ENCODE peak calls at places on chromosomes 12 and 14, in ten cellular contexts. U, D, X, E, J, W, S, B, T and I are unnamed samples.

GRCh38 chr12:27083861-27084271 is 1.5 kb upstream of the C12orf71 start:
- DNase-seq in U (no peak), D (no peak), X (no peak), E (no peak), J (no peak), W (no peak), S (no peak), B (no peak), T (no peak), I (no peak)

GRCh38 chr14:68981539-68981976 is 2.5 kb upstream of the ACTN1 start:
- DNase-seq in U (no peak), D (no peak), X (no peak), E (no peak), J (no peak), W (no peak), S (no peak), B (no peak), T (no peak), I (no peak)

GRCh38 chr14:55052259-55052930 is 948 bp downstream of the MAPK1IP1L start:
- DNase-seq in U (no peak), D (no peak), X (no peak), E (no peak), J (peak), W (peak), S (no peak), B (no peak), T (no peak), I (no peak)

GRCh38 chr12:65427646-65428045 is 149.2 kb downstream of the MSRB3 start:
- DNase-seq in U (no peak), D (no peak), X (no peak), E (no peak), J (no peak), W (no peak), S (no peak), B (no peak), T (no peak), I (no peak)

GRCh38 chr14:25122843-25123242 is 72.9 kb upstream of the STXBP6 start:
- DNase-seq in U (no peak), D (no peak), X (no peak), E (no peak), J (no peak), W (no peak), S (no peak), B (no peak), T (no peak), I (no peak)

GRCh38 chr14:50285861-50286260 is 26.2 kb downstream of the L2HGDH start:
- DNase-seq in U (no peak), D (no peak), X (no peak), E (no peak), J (no peak), W (no peak), S (no peak), B (no peak), T (no peak), I (no peak)

GRCh38 chr12:108689314-108690190 is 41.8 kb downstream of the CORO1C start:
- DNase-seq in U (no peak), D (no peak), X (no peak), E (peak), J (peak), W (no peak), S (no peak), B (no peak), T (no peak), I (no peak)

GRCh38 chr14:74580275-74580672 is 31.8 kb downstream of the LTBP2 start:
- DNase-seq in U (no peak), D (no peak), X (no peak), E (no peak), J (no peak), W (no peak), S (no peak), B (no peak), T (no peak), I (no peak)

GRCh38 chr14:61561657-61562276 is 133.5 kb upstream of the HIF1A start:
- DNase-seq in U (no peak), D (no peak), X (peak), E (no peak), J (no peak), W (no peak), S (no peak), B (peak), T (peak), I (peak)

GRCh38 chr12:34403706-34404376 is 381.5 kb downstream of the ALG10 start:
- DNase-seq in U (peak), D (no peak), X (peak), E (no peak), J (no peak), W (peak), S (peak), B (no peak), T (no peak), I (peak)

GRCh38 chr12:30970559-30971202 is 44.1 kb downstream of the TSPAN11 start:
- DNase-seq in U (no peak), D (no peak), X (peak), E (no peak), J (no peak), W (no peak), S (no peak), B (no peak), T (no peak), I (no peak)

GRCh38 chr12:31353730-31354708 is 28.1 kb upstream of the SINHCAF start:
- DNase-seq in U (no peak), D (no peak), X (no peak), E (no peak), J (no peak), W (peak), S (no peak), B (no peak), T (no peak), I (no peak)

GRCh38 chr12:56688846-56689113 is 696 bp upstream of the PTGES3 start:
- DNase-seq in U (no peak), D (no peak), X (no peak), E (no peak), J (no peak), W (peak), S (no peak), B (no peak), T (no peak), I (no peak)
- TF ChIP-seq CTCF in U (no peak), D (no peak), X (no peak), E (no peak), J (no peak), W (no peak), S (no peak), B (no peak), T (no peak), I (no peak)

GRCh38 chr14:106459971-106460730 is 933.8 kb downstream of the TMEM121 start:
- DNase-seq in U (peak), D (peak), X (peak), E (peak), J (peak), W (peak), S (peak), B (peak), T (no peak), I (no peak)
- TF ChIP-seq CTCF in U (peak), D (no peak), X (peak), E (peak), J (peak), W (peak), S (no peak), B (no peak), T (no peak), I (peak)

GRCh38 chr12:47838286-47838931 is 18.7 kb upstream of the HDAC7 start:
- DNase-seq in U (peak), D (no peak), X (no peak), E (no peak), J (no peak), W (no peak), S (no peak), B (no peak), T (no peak), I (peak)
- TF ChIP-seq CTCF in U (peak), D (peak), X (peak), E (peak), J (peak), W (peak), S (no peak), B (peak), T (peak), I (peak)

GRCh38 chr14:106694638-106695393 is 1168.4 kb downstream of the TMEM121 start:
- DNase-seq in U (peak), D (peak), X (peak), E (peak), J (peak), W (peak), S (peak), B (peak), T (no peak), I (no peak)
- TF ChIP-seq CTCF in U (peak), D (peak), X (peak), E (peak), J (peak), W (peak), S (no peak), B (no peak), T (peak), I (no peak)